ENCODE peak calls at places on chromosome 10, in seven cellular contexts. One of them, this sample, is unnamed.

GRCh38 chr10:132205650-132206376 is 19.1 kb downstream of the DPYSL4 start:
- DNase-seq in SK-N-SH: no peak
- DNase-seq in GM12892: no peak
- DNase-seq in GM12878: no peak
- DNase-seq in HepG2: no peak
- DNase-seq in H1: no peak
- DNase-seq in K562: no peak
- DNase-seq in this sample: no peak

GRCh38 chr10:132572545-132572937 is 35.0 kb downstream of the INPP5A start:
- DNase-seq in SK-N-SH: no peak
- DNase-seq in GM12892: no peak
- DNase-seq in GM12878: no peak
- DNase-seq in HepG2: no peak
- DNase-seq in H1: no peak
- DNase-seq in K562: no peak
- DNase-seq in this sample: no peak

GRCh38 chr10:91689731-91690168 is 56.9 kb upstream of the PPP1R3C start:
- DNase-seq in SK-N-SH: no peak
- DNase-seq in GM12892: no peak
- DNase-seq in GM12878: no peak
- DNase-seq in HepG2: no peak
- DNase-seq in H1: no peak
- DNase-seq in K562: no peak
- DNase-seq in this sample: no peak

GRCh38 chr10:45461034-45461433 is 87.0 kb downstream of the ALOX5 start:
- DNase-seq in SK-N-SH: no peak
- DNase-seq in GM12892: no peak
- DNase-seq in GM12878: peak
- DNase-seq in HepG2: no peak
- DNase-seq in H1: no peak
- DNase-seq in K562: no peak
- DNase-seq in this sample: peak

GRCh38 chr10:109773818-109774440 is 149.4 kb downstream of the XPNPEP1 start:
- DNase-seq in SK-N-SH: peak
- DNase-seq in GM12892: no peak
- DNase-seq in GM12878: no peak
- DNase-seq in HepG2: peak
- DNase-seq in H1: no peak
- DNase-seq in K562: peak
- DNase-seq in this sample: peak

GRCh38 chr10:61929555-61929954 is 28.1 kb downstream of the ARID5B start:
- DNase-seq in SK-N-SH: no peak
- DNase-seq in GM12892: no peak
- DNase-seq in GM12878: no peak
- DNase-seq in HepG2: no peak
- DNase-seq in H1: no peak
- DNase-seq in K562: no peak
- DNase-seq in this sample: no peak

GRCh38 chr10:114375082-114375481 is 29.2 kb downstream of the AFAP1L2 start:
- DNase-seq in SK-N-SH: no peak
- DNase-seq in GM12892: no peak
- DNase-seq in GM12878: no peak
- DNase-seq in HepG2: no peak
- DNase-seq in H1: no peak
- DNase-seq in K562: no peak
- DNase-seq in this sample: no peak

GRCh38 chr10:73060738-73061635 is 35.7 kb downstream of the P4HA1 start:
- DNase-seq in SK-N-SH: peak
- DNase-seq in GM12892: no peak
- DNase-seq in GM12878: no peak
- DNase-seq in HepG2: peak
- DNase-seq in H1: no peak
- DNase-seq in K562: peak
- DNase-seq in this sample: no peak

GRCh38 chr10:71033396-71033980 is 145.1 kb upstream of the PCBD1 start:
- DNase-seq in SK-N-SH: no peak
- DNase-seq in GM12892: no peak
- DNase-seq in GM12878: no peak
- DNase-seq in HepG2: no peak
- DNase-seq in H1: no peak
- DNase-seq in K562: no peak
- DNase-seq in this sample: no peak

GRCh38 chr10:103276941-103277712 is at the start of gene INA:
- DNase-seq in SK-N-SH: peak
- DNase-seq in GM12892: peak
- DNase-seq in GM12878: no peak
- DNase-seq in HepG2: no peak
- DNase-seq in H1: no peak
- DNase-seq in K562: no peak
- DNase-seq in this sample: peak

GRCh38 chr10:27742926-27743735 is 2.5 kb downstream of the MKX start:
- DNase-seq in SK-N-SH: peak
- DNase-seq in GM12892: no peak
- DNase-seq in GM12878: no peak
- DNase-seq in HepG2: no peak
- DNase-seq in H1: no peak
- DNase-seq in K562: no peak
- DNase-seq in this sample: peak

GRCh38 chr10:3093996-3094395 is 26.6 kb downstream of the PFKP start:
- DNase-seq in SK-N-SH: no peak
- DNase-seq in GM12892: no peak
- DNase-seq in GM12878: no peak
- DNase-seq in HepG2: no peak
- DNase-seq in H1: no peak
- DNase-seq in K562: no peak
- DNase-seq in this sample: no peak

GRCh38 chr10:3091921-3092320 is 24.6 kb downstream of the PFKP start:
- DNase-seq in SK-N-SH: no peak
- DNase-seq in GM12892: no peak
- DNase-seq in GM12878: no peak
- DNase-seq in HepG2: no peak
- DNase-seq in H1: no peak
- DNase-seq in K562: no peak
- DNase-seq in this sample: no peak

GRCh38 chr10:3090388-3090787 is 23.0 kb downstream of the PFKP start:
- DNase-seq in SK-N-SH: no peak
- DNase-seq in GM12892: no peak
- DNase-seq in GM12878: no peak
- DNase-seq in HepG2: no peak
- DNase-seq in H1: no peak
- DNase-seq in K562: no peak
- DNase-seq in this sample: no peak

GRCh38 chr10:3091346-3091787 is 24.0 kb downstream of the PFKP start:
- DNase-seq in SK-N-SH: no peak
- DNase-seq in GM12892: no peak
- DNase-seq in GM12878: no peak
- DNase-seq in HepG2: peak
- DNase-seq in H1: no peak
- DNase-seq in K562: no peak
- DNase-seq in this sample: no peak

GRCh38 chr10:3090914-3091313 is 23.6 kb downstream of the PFKP start:
- DNase-seq in SK-N-SH: no peak
- DNase-seq in GM12892: no peak
- DNase-seq in GM12878: no peak
- DNase-seq in HepG2: peak
- DNase-seq in H1: no peak
- DNase-seq in K562: no peak
- DNase-seq in this sample: no peak
- TF ChIP-seq POLR2AphosphoS5 in SK-N-SH: peak
- TF ChIP-seq POLR2AphosphoS5 in GM12892: no peak
- TF ChIP-seq POLR2AphosphoS5 in GM12878: no peak
- TF ChIP-seq POLR2AphosphoS5 in HepG2: no peak
- TF ChIP-seq POLR2AphosphoS5 in H1: no peak
- TF ChIP-seq POLR2AphosphoS5 in K562: no peak
- TF ChIP-seq POLR2AphosphoS5 in this sample: no peak

GRCh38 chr10:15254808-15255655 is 86.5 kb upstream of the NMT2 start:
- DNase-seq in SK-N-SH: no peak
- DNase-seq in GM12892: no peak
- DNase-seq in GM12878: no peak
- DNase-seq in HepG2: no peak
- DNase-seq in H1: no peak
- DNase-seq in K562: no peak
- DNase-seq in this sample: no peak
- TF ChIP-seq TAF1 in SK-N-SH: no peak
- TF ChIP-seq TAF1 in GM12892: no peak
- TF ChIP-seq TAF1 in GM12878: no peak
- TF ChIP-seq TAF1 in HepG2: no peak
- TF ChIP-seq TAF1 in H1: no peak
- TF ChIP-seq TAF1 in K562: no peak
- TF ChIP-seq TAF1 in this sample: no peak

DNA sequence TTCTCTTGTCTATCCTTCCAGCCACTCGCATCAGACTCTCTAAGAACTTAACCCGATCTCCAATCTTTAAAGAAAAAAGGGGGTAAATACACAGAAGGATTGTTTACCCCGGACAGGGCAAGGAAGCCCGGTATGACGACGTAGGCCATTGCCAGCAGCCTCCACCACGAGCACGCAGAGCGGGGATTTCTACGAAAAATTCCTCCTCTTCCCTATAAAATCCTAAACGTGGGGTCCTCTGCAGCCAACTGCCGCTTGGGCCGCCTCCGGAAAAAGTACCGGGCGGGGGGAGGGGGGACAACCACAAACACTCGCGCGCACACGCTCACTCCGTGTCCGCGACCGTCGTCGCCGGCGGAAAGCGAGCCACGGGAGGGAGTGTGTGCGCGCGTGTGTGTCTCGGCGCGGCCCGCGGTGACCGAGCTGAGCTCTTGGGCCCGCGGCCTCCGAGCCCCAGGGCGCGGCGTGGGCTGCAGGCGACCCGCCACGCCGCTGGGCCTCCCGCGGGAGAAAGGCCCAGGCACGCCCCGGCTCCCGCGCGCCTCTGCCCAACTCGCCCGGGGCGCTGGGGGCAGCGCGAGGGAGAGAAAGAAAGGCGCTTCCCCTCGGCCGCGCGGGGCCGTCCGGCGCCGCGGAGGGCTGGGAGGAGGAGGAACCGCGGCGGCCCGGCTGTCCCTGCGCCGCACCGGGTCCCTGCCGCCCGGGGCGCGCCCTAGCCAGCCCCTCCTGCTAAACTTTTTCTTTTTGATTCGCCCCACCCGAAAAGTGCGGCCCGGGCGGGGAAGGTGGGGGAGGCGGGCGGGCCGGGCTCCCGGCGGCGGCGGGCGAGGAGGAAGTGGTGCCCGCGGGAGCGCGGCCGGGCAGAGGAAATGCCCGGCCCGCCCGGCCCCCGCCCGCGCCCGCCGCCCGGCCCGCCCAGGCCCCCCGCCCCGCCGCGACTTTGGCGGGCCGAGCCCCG is 1.6 kb downstream of the CTBP2 start:
- DNase-seq in SK-N-SH: peak
- DNase-seq in GM12892: no peak
- DNase-seq in GM12878: no peak
- DNase-seq in HepG2: no peak
- DNase-seq in H1: no peak
- DNase-seq in K562: peak
- DNase-seq in this sample: no peak
- TF ChIP-seq POLR2AphosphoS5 in SK-N-SH: no peak
- TF ChIP-seq POLR2AphosphoS5 in GM12892: no peak
- TF ChIP-seq POLR2AphosphoS5 in GM12878: no peak
- TF ChIP-seq POLR2AphosphoS5 in HepG2: no peak
- TF ChIP-seq POLR2AphosphoS5 in H1: peak
- TF ChIP-seq POLR2AphosphoS5 in K562: no peak
- TF ChIP-seq POLR2AphosphoS5 in this sample: no peak

GRCh38 chr10:130459011-130459410 is 322.8 kb downstream of the GLRX3 start:
- DNase-seq in SK-N-SH: no peak
- DNase-seq in GM12892: no peak
- DNase-seq in GM12878: no peak
- DNase-seq in HepG2: no peak
- DNase-seq in H1: no peak
- DNase-seq in K562: no peak
- DNase-seq in this sample: no peak
- TF ChIP-seq TAF1 in SK-N-SH: no peak
- TF ChIP-seq TAF1 in GM12892: no peak
- TF ChIP-seq TAF1 in GM12878: no peak
- TF ChIP-seq TAF1 in HepG2: no peak
- TF ChIP-seq TAF1 in H1: no peak
- TF ChIP-seq TAF1 in K562: no peak
- TF ChIP-seq TAF1 in this sample: no peak